ENCODE peak calls at places on chromosomes 7 and 10, in ten cellular contexts. G is NCI-H345, L is GM12865, F is EH, D is Panc1, Y is esophagus muscularis mucosa, W is left ventricle myocardium superior, K is transverse colon, Q is NCI-H1105, V is brain microvascular endothelial cell. I is an unnamed sample.

GRCh38 chr7:519974-520458 is 370 bp upstream of the PDGFA start:
- DNase-seq in D (no peak), Y (no peak), G (peak), F (peak), L (peak), V (no peak), K (peak), W (peak), Q (no peak), I (peak)

GRCh38 chr7:49892473-49892872 is 119.0 kb downstream of the VWC2 start:
- DNase-seq in W (no peak), G (no peak), Q (no peak), V (no peak), L (no peak), F (no peak), Y (no peak), K (no peak), D (no peak), I (no peak)

GRCh38 chr10:104435822-104436221 is 82.2 kb downstream of the CFAP58 start:
- DNase-seq in D (no peak), F (peak), Q (no peak), G (no peak), L (no peak), K (no peak), V (no peak), Y (no peak), W (no peak), I (no peak)

GRCh38 chr7:159112136-159113011 is 32.3 kb downstream of the VIPR2 start:
- DNase-seq in V (no peak), G (no peak), Q (no peak), Y (no peak), W (peak), D (no peak), L (no peak), F (no peak), K (no peak), I (peak)

GRCh38 chr7:94252971-94253370 is 141.7 kb upstream of the COL1A2 start:
- DNase-seq in G (no peak), F (no peak), D (no peak), L (no peak), V (no peak), K (no peak), W (no peak), Y (no peak), Q (peak), I (no peak)

GRCh38 chr10:33195608-33196376 is 138.7 kb downstream of the NRP1 start:
- DNase-seq in F (peak), K (no peak), Y (no peak), L (no peak), W (no peak), D (no peak), G (no peak), Q (no peak), V (no peak), I (no peak)

GRCh38 chr10:107546986-107547385 is 382.5 kb upstream of the SORCS1 start:
- DNase-seq in W (no peak), Q (no peak), V (no peak), D (no peak), G (no peak), Y (no peak), F (no peak), K (no peak), L (no peak), I (no peak)

GRCh38 chr7:121576148-121576921 is 180.2 kb upstream of the FAM3C start:
- DNase-seq in D (no peak), G (no peak), F (no peak), Q (peak), K (no peak), V (no peak), L (no peak), Y (no peak), W (no peak), I (no peak)

GRCh38 chr7:113086431-113086888 is at the start of gene GPR85:
- DNase-seq in Y (no peak), D (no peak), Q (peak), L (peak), K (peak), W (peak), F (peak), V (peak), G (peak), I (peak)

GRCh38 chr10:29760139-29760538 is 125.4 kb upstream of the SVIL start:
- DNase-seq in L (no peak), Y (no peak), V (no peak), K (no peak), G (no peak), F (no peak), Q (no peak), D (no peak), W (no peak), I (no peak)

GRCh38 chr7:79293655-79294142 is 159.8 kb downstream of the MAGI2 start:
- DNase-seq in L (no peak), Q (no peak), K (peak), Y (no peak), F (peak), D (peak), G (peak), V (peak), W (no peak), I (no peak)